ENCODE peak calls at places on chromosome 17, in five cellular contexts. One of them, this sample, is unnamed.

GRCh38 chr17:48631693-48632578 is 5.8 kb upstream of the HOXB9 start:
- DNase-seq in aorta: peak; percentile 32
- DNase-seq in caudate nucleus: no peak
- DNase-seq in activated CD8-positive, alpha-beta T cell treated with anti-CD3 and anti-CD28 coated beads for 36 hours: no peak
- DNase-seq in activated effector memory CD4-positive, alpha-beta T cell treated with Interleukin-2 at 50 U/mL for 16 hours: no peak
- DNase-seq in this sample: no peak

GRCh38 chr17:80393961-80394360 is 21.0 kb upstream of the ENDOV start:
- DNase-seq in aorta: no peak
- DNase-seq in caudate nucleus: no peak
- DNase-seq in activated CD8-positive, alpha-beta T cell treated with anti-CD3 and anti-CD28 coated beads for 36 hours: no peak
- DNase-seq in activated effector memory CD4-positive, alpha-beta T cell treated with Interleukin-2 at 50 U/mL for 16 hours: no peak
- DNase-seq in this sample: peak; percentile 19

GRCh38 chr17:82403662-82404660 is 14.2 kb upstream of the HEXD start:
- DNase-seq in aorta: no peak
- DNase-seq in caudate nucleus: no peak
- DNase-seq in activated CD8-positive, alpha-beta T cell treated with anti-CD3 and anti-CD28 coated beads for 36 hours: no peak
- DNase-seq in activated effector memory CD4-positive, alpha-beta T cell treated with Interleukin-2 at 50 U/mL for 16 hours: no peak
- DNase-seq in this sample: no peak

GRCh38 chr17:81967244-81967532 is 6.2 kb upstream of the NOTUM start:
- DNase-seq in aorta: no peak
- DNase-seq in caudate nucleus: no peak
- DNase-seq in activated CD8-positive, alpha-beta T cell treated with anti-CD3 and anti-CD28 coated beads for 36 hours: no peak
- DNase-seq in activated effector memory CD4-positive, alpha-beta T cell treated with Interleukin-2 at 50 U/mL for 16 hours: no peak
- DNase-seq in this sample: no peak

GRCh38 chr17:55307879-55308278 is 43.1 kb downstream of the HLF start:
- DNase-seq in aorta: no peak
- DNase-seq in caudate nucleus: no peak
- DNase-seq in activated CD8-positive, alpha-beta T cell treated with anti-CD3 and anti-CD28 coated beads for 36 hours: no peak
- DNase-seq in activated effector memory CD4-positive, alpha-beta T cell treated with Interleukin-2 at 50 U/mL for 16 hours: no peak
- DNase-seq in this sample: no peak

GRCh38 chr17:65064452-65065019 is 8.0 kb upstream of the GNA13 start:
- DNase-seq in aorta: no peak
- DNase-seq in caudate nucleus: no peak
- DNase-seq in activated CD8-positive, alpha-beta T cell treated with anti-CD3 and anti-CD28 coated beads for 36 hours: no peak
- DNase-seq in activated effector memory CD4-positive, alpha-beta T cell treated with Interleukin-2 at 50 U/mL for 16 hours: no peak
- DNase-seq in this sample: no peak

GRCh38 chr17:28113269-28113668 is 70.8 kb downstream of the NLK start:
- DNase-seq in aorta: no peak
- DNase-seq in caudate nucleus: no peak
- DNase-seq in activated CD8-positive, alpha-beta T cell treated with anti-CD3 and anti-CD28 coated beads for 36 hours: no peak
- DNase-seq in activated effector memory CD4-positive, alpha-beta T cell treated with Interleukin-2 at 50 U/mL for 16 hours: no peak
- DNase-seq in this sample: no peak

GRCh38 chr17:28139822-28140221 is 97.3 kb downstream of the NLK start:
- DNase-seq in aorta: no peak
- DNase-seq in caudate nucleus: no peak
- DNase-seq in activated CD8-positive, alpha-beta T cell treated with anti-CD3 and anti-CD28 coated beads for 36 hours: no peak
- DNase-seq in activated effector memory CD4-positive, alpha-beta T cell treated with Interleukin-2 at 50 U/mL for 16 hours: no peak
- DNase-seq in this sample: no peak

GRCh38 chr17:2710804-2711607 is 558 bp downstream of the CLUH start:
- DNase-seq in aorta: no peak
- DNase-seq in caudate nucleus: no peak
- DNase-seq in activated CD8-positive, alpha-beta T cell treated with anti-CD3 and anti-CD28 coated beads for 36 hours: peak; percentile 38
- DNase-seq in activated effector memory CD4-positive, alpha-beta T cell treated with Interleukin-2 at 50 U/mL for 16 hours: no peak
- DNase-seq in this sample: no peak

GRCh38 chr17:81794074-81794476 is 9.9 kb upstream of the GCGR start:
- DNase-seq in aorta: no peak
- DNase-seq in caudate nucleus: no peak
- DNase-seq in activated CD8-positive, alpha-beta T cell treated with anti-CD3 and anti-CD28 coated beads for 36 hours: no peak
- DNase-seq in activated effector memory CD4-positive, alpha-beta T cell treated with Interleukin-2 at 50 U/mL for 16 hours: no peak
- DNase-seq in this sample: no peak

GRCh38 chr17:8140413-8141029 is 11.7 kb downstream of the PER1 start:
- DNase-seq in aorta: no peak
- DNase-seq in caudate nucleus: no peak
- DNase-seq in activated CD8-positive, alpha-beta T cell treated with anti-CD3 and anti-CD28 coated beads for 36 hours: no peak
- DNase-seq in activated effector memory CD4-positive, alpha-beta T cell treated with Interleukin-2 at 50 U/mL for 16 hours: no peak
- DNase-seq in this sample: peak; percentile 22

GRCh38 chr17:9072626-9073339 is 51.5 kb downstream of the NTN1 start:
- DNase-seq in aorta: peak; percentile 87
- DNase-seq in caudate nucleus: no peak
- DNase-seq in activated CD8-positive, alpha-beta T cell treated with anti-CD3 and anti-CD28 coated beads for 36 hours: no peak
- DNase-seq in activated effector memory CD4-positive, alpha-beta T cell treated with Interleukin-2 at 50 U/mL for 16 hours: no peak
- DNase-seq in this sample: peak; percentile 85

GRCh38 chr17:68383443-68384321 is 73.6 kb downstream of the WIPI1 start:
- DNase-seq in aorta: no peak
- DNase-seq in caudate nucleus: no peak
- DNase-seq in activated CD8-positive, alpha-beta T cell treated with anti-CD3 and anti-CD28 coated beads for 36 hours: peak; percentile 36
- DNase-seq in activated effector memory CD4-positive, alpha-beta T cell treated with Interleukin-2 at 50 U/mL for 16 hours: no peak
- DNase-seq in this sample: no peak

GRCh38 chr17:18182978-18183333 is 672 bp upstream of the ALKBH5 start:
- DNase-seq in aorta: peak; percentile 97
- DNase-seq in caudate nucleus: peak; percentile 58
- DNase-seq in activated CD8-positive, alpha-beta T cell treated with anti-CD3 and anti-CD28 coated beads for 36 hours: peak; percentile 89
- DNase-seq in activated effector memory CD4-positive, alpha-beta T cell treated with Interleukin-2 at 50 U/mL for 16 hours: peak; percentile 78
- DNase-seq in this sample: peak; percentile 83

GRCh38 chr17:50052822-50053653 is 2.9 kb upstream of the ITGA3 start:
- DNase-seq in aorta: peak; percentile 76
- DNase-seq in caudate nucleus: no peak
- DNase-seq in activated CD8-positive, alpha-beta T cell treated with anti-CD3 and anti-CD28 coated beads for 36 hours: no peak
- DNase-seq in activated effector memory CD4-positive, alpha-beta T cell treated with Interleukin-2 at 50 U/mL for 16 hours: no peak
- DNase-seq in this sample: no peak

GRCh38 chr17:80452173-80452915 is 24.1 kb downstream of the NPTX1 start:
- DNase-seq in aorta: no peak
- DNase-seq in caudate nucleus: no peak
- DNase-seq in activated CD8-positive, alpha-beta T cell treated with anti-CD3 and anti-CD28 coated beads for 36 hours: no peak
- DNase-seq in activated effector memory CD4-positive, alpha-beta T cell treated with Interleukin-2 at 50 U/mL for 16 hours: no peak
- DNase-seq in this sample: no peak

GRCh38 chr17:30035369-30035768 is 81.2 kb upstream of the NSRP1 start:
- DNase-seq in aorta: no peak
- DNase-seq in caudate nucleus: no peak
- DNase-seq in activated CD8-positive, alpha-beta T cell treated with anti-CD3 and anti-CD28 coated beads for 36 hours: no peak
- DNase-seq in activated effector memory CD4-positive, alpha-beta T cell treated with Interleukin-2 at 50 U/mL for 16 hours: no peak
- DNase-seq in this sample: no peak

GRCh38 chr17:17063546-17064122 is 21.4 kb downstream of the MPRIP start:
- DNase-seq in aorta: peak; percentile 81
- DNase-seq in caudate nucleus: peak; percentile 73
- DNase-seq in activated CD8-positive, alpha-beta T cell treated with anti-CD3 and anti-CD28 coated beads for 36 hours: no peak
- DNase-seq in activated effector memory CD4-positive, alpha-beta T cell treated with Interleukin-2 at 50 U/mL for 16 hours: no peak
- DNase-seq in this sample: peak; percentile 94

GRCh38 chr17:44075598-44076293 is 5.2 kb downstream of the G6PC3 start:
- DNase-seq in aorta: no peak
- DNase-seq in caudate nucleus: no peak
- DNase-seq in activated CD8-positive, alpha-beta T cell treated with anti-CD3 and anti-CD28 coated beads for 36 hours: no peak
- DNase-seq in activated effector memory CD4-positive, alpha-beta T cell treated with Interleukin-2 at 50 U/mL for 16 hours: no peak
- DNase-seq in this sample: no peak

GRCh38 chr17:49903523-49903922 is 55.7 kb upstream of the TAC4 start:
- DNase-seq in aorta: no peak
- DNase-seq in caudate nucleus: no peak
- DNase-seq in activated CD8-positive, alpha-beta T cell treated with anti-CD3 and anti-CD28 coated beads for 36 hours: no peak
- DNase-seq in activated effector memory CD4-positive, alpha-beta T cell treated with Interleukin-2 at 50 U/mL for 16 hours: no peak
- DNase-seq in this sample: no peak

GRCh38 chr17:80588687-80589086 is 44.0 kb downstream of the RPTOR start:
- DNase-seq in aorta: no peak
- DNase-seq in caudate nucleus: no peak
- DNase-seq in activated CD8-positive, alpha-beta T cell treated with anti-CD3 and anti-CD28 coated beads for 36 hours: no peak
- DNase-seq in activated effector memory CD4-positive, alpha-beta T cell treated with Interleukin-2 at 50 U/mL for 16 hours: no peak
- DNase-seq in this sample: no peak

GRCh38 chr17:82247856-82248671 is 19.2 kb downstream of the SLC16A3 start:
- DNase-seq in aorta: no peak
- DNase-seq in caudate nucleus: no peak
- DNase-seq in activated CD8-positive, alpha-beta T cell treated with anti-CD3 and anti-CD28 coated beads for 36 hours: no peak
- DNase-seq in activated effector memory CD4-positive, alpha-beta T cell treated with Interleukin-2 at 50 U/mL for 16 hours: no peak
- DNase-seq in this sample: no peak

GRCh38 chr17:50863221-50863843 is 2.8 kb downstream of the TOB1 start:
- DNase-seq in aorta: no peak
- DNase-seq in caudate nucleus: no peak
- DNase-seq in activated CD8-positive, alpha-beta T cell treated with anti-CD3 and anti-CD28 coated beads for 36 hours: peak; percentile 71
- DNase-seq in activated effector memory CD4-positive, alpha-beta T cell treated with Interleukin-2 at 50 U/mL for 16 hours: peak; percentile 21
- DNase-seq in this sample: peak; percentile 55

GRCh38 chr17:61713035-61713434 is 122.0 kb upstream of the NACA2 start:
- DNase-seq in aorta: no peak
- DNase-seq in caudate nucleus: no peak
- DNase-seq in activated CD8-positive, alpha-beta T cell treated with anti-CD3 and anti-CD28 coated beads for 36 hours: no peak
- DNase-seq in activated effector memory CD4-positive, alpha-beta T cell treated with Interleukin-2 at 50 U/mL for 16 hours: no peak
- DNase-seq in this sample: no peak

GRCh38 chr17:40629850-40630249 is 17.8 kb downstream of the SMARCE1 start:
- DNase-seq in aorta: no peak
- DNase-seq in caudate nucleus: no peak
- DNase-seq in activated CD8-positive, alpha-beta T cell treated with anti-CD3 and anti-CD28 coated beads for 36 hours: no peak
- DNase-seq in activated effector memory CD4-positive, alpha-beta T cell treated with Interleukin-2 at 50 U/mL for 16 hours: no peak
- DNase-seq in this sample: no peak

GRCh38 chr17:28174352-28175046 is 132.0 kb downstream of the NLK start:
- DNase-seq in aorta: no peak
- DNase-seq in caudate nucleus: no peak
- DNase-seq in activated CD8-positive, alpha-beta T cell treated with anti-CD3 and anti-CD28 coated beads for 36 hours: peak; percentile 74
- DNase-seq in activated effector memory CD4-positive, alpha-beta T cell treated with Interleukin-2 at 50 U/mL for 16 hours: no peak
- DNase-seq in this sample: no peak

GRCh38 chr17:80195141-80195540 is 25.0 kb downstream of the SGSH start:
- DNase-seq in aorta: no peak
- DNase-seq in caudate nucleus: no peak
- DNase-seq in activated CD8-positive, alpha-beta T cell treated with anti-CD3 and anti-CD28 coated beads for 36 hours: no peak
- DNase-seq in activated effector memory CD4-positive, alpha-beta T cell treated with Interleukin-2 at 50 U/mL for 16 hours: no peak
- DNase-seq in this sample: no peak

GRCh38 chr17:79213305-79213704 is 138.7 kb downstream of the ENGASE start:
- DNase-seq in aorta: no peak
- DNase-seq in caudate nucleus: no peak
- DNase-seq in activated CD8-positive, alpha-beta T cell treated with anti-CD3 and anti-CD28 coated beads for 36 hours: no peak
- DNase-seq in activated effector memory CD4-positive, alpha-beta T cell treated with Interleukin-2 at 50 U/mL for 16 hours: no peak
- DNase-seq in this sample: no peak

GRCh38 chr17:35879748-35880654 is at the start of gene CCL5:
- DNase-seq in aorta: no peak
- DNase-seq in caudate nucleus: no peak
- DNase-seq in activated CD8-positive, alpha-beta T cell treated with anti-CD3 and anti-CD28 coated beads for 36 hours: peak; percentile 77
- DNase-seq in activated effector memory CD4-positive, alpha-beta T cell treated with Interleukin-2 at 50 U/mL for 16 hours: no peak
- DNase-seq in this sample: no peak

GRCh38 chr17:1629647-1630310 is 1.1 kb upstream of the SLC43A2 start:
- DNase-seq in aorta: peak; percentile 86
- DNase-seq in caudate nucleus: no peak
- DNase-seq in activated CD8-positive, alpha-beta T cell treated with anti-CD3 and anti-CD28 coated beads for 36 hours: peak; percentile 93
- DNase-seq in activated effector memory CD4-positive, alpha-beta T cell treated with Interleukin-2 at 50 U/mL for 16 hours: peak; percentile 48
- DNase-seq in this sample: peak; percentile 45

GRCh38 chr17:43547659-43548256 is 1.6 kb upstream of the ETV4 start:
- DNase-seq in aorta: no peak
- DNase-seq in caudate nucleus: no peak
- DNase-seq in activated CD8-positive, alpha-beta T cell treated with anti-CD3 and anti-CD28 coated beads for 36 hours: no peak
- DNase-seq in activated effector memory CD4-positive, alpha-beta T cell treated with Interleukin-2 at 50 U/mL for 16 hours: no peak
- DNase-seq in this sample: no peak

GRCh38 chr17:73586921-73587680 is 57.1 kb downstream of the SDK2 start:
- DNase-seq in aorta: no peak
- DNase-seq in caudate nucleus: no peak
- DNase-seq in activated CD8-positive, alpha-beta T cell treated with anti-CD3 and anti-CD28 coated beads for 36 hours: no peak
- DNase-seq in activated effector memory CD4-positive, alpha-beta T cell treated with Interleukin-2 at 50 U/mL for 16 hours: no peak
- DNase-seq in this sample: no peak

GRCh38 chr17:47630614-47631013 is 19.1 kb upstream of the KPNB1 start:
- DNase-seq in aorta: no peak
- DNase-seq in caudate nucleus: no peak
- DNase-seq in activated CD8-positive, alpha-beta T cell treated with anti-CD3 and anti-CD28 coated beads for 36 hours: no peak
- DNase-seq in activated effector memory CD4-positive, alpha-beta T cell treated with Interleukin-2 at 50 U/mL for 16 hours: no peak
- DNase-seq in this sample: no peak

GRCh38 chr17:63249256-63250006 is 196.7 kb downstream of the CYB561 start:
- DNase-seq in aorta: no peak
- DNase-seq in caudate nucleus: no peak
- DNase-seq in activated CD8-positive, alpha-beta T cell treated with anti-CD3 and anti-CD28 coated beads for 36 hours: no peak
- DNase-seq in activated effector memory CD4-positive, alpha-beta T cell treated with Interleukin-2 at 50 U/mL for 16 hours: no peak
- DNase-seq in this sample: no peak

GRCh38 chr17:76868176-76868668 is at the start of gene MGAT5B:
- DNase-seq in aorta: peak; percentile 93
- DNase-seq in caudate nucleus: no peak
- DNase-seq in activated CD8-positive, alpha-beta T cell treated with anti-CD3 and anti-CD28 coated beads for 36 hours: peak; percentile 78
- DNase-seq in activated effector memory CD4-positive, alpha-beta T cell treated with Interleukin-2 at 50 U/mL for 16 hours: peak; percentile 61
- DNase-seq in this sample: peak; percentile 57

GRCh38 chr17:42387663-42388380 is 420 bp downstream of the STAT3 start:
- DNase-seq in aorta: peak; percentile 85
- DNase-seq in caudate nucleus: no peak
- DNase-seq in activated CD8-positive, alpha-beta T cell treated with anti-CD3 and anti-CD28 coated beads for 36 hours: peak; percentile 58
- DNase-seq in activated effector memory CD4-positive, alpha-beta T cell treated with Interleukin-2 at 50 U/mL for 16 hours: no peak
- DNase-seq in this sample: peak; percentile 59

GRCh38 chr17:64357191-64357981 is 33.3 kb downstream of the PECAM1 start:
- DNase-seq in aorta: peak; percentile 76
- DNase-seq in caudate nucleus: no peak
- DNase-seq in activated CD8-positive, alpha-beta T cell treated with anti-CD3 and anti-CD28 coated beads for 36 hours: no peak
- DNase-seq in activated effector memory CD4-positive, alpha-beta T cell treated with Interleukin-2 at 50 U/mL for 16 hours: no peak
- DNase-seq in this sample: peak; percentile 66